ENCODE peak calls at places on chromosomes 11 and 22, in four cellular contexts. U is MM.1S; A is psoas muscle; N is naive thymus-derived CD4-positive, alpha-beta T cell. J is an unnamed sample. For H3K9me3, the result is how much of the 10 kb centered on the place peaks cover.

GRCh38 chr11:47599821-47600377 is 5.7 kb upstream of the C1QTNF4 start:
- DNase-seq in U (no peak), A (no peak), N (no peak), J (no peak)

GRCh38 chr11:66289548-66290331 is 797 bp upstream of the YIF1A start:
- DNase-seq in U (peak), A (no peak), N (no peak), J (peak)

GRCh38 chr11:45323598-45324249 is 37.6 kb upstream of the SYT13 start:
- DNase-seq in U (no peak), A (no peak), N (no peak), J (no peak)

GRCh38 chr11:76742912-76743311 is 40.2 kb upstream of the TSKU start:
- DNase-seq in U (no peak), A (no peak), N (no peak), J (no peak)

GRCh38 chr11:86041975-86042378 is 26.9 kb downstream of the PICALM start:
- DNase-seq in U (peak), A (no peak), N (peak), J (no peak)

GRCh38 chr11:35073691-35074382 is 65.1 kb upstream of the CD44 start:
- DNase-seq in U (no peak), A (no peak), N (no peak), J (no peak)

GRCh38 chr11:124864176-124864891 is 898 bp upstream of the ROBO3 start:
- DNase-seq in U (no peak), A (no peak), N (no peak), J (no peak)

GRCh38 chr11:8671242-8671641 is 11.2 kb downstream of the TRIM66 start:
- DNase-seq in U (no peak), A (peak), N (no peak), J (no peak)

GRCh38 chr11:11607772-11608171 is 14.0 kb downstream of the GALNT18 start:
- DNase-seq in U (no peak), A (no peak), N (no peak), J (no peak)

GRCh38 chr11:7964873-7965272 is 374 bp downstream of the NLRP10 start:
- DNase-seq in U (no peak), A (no peak), N (no peak), J (no peak)

GRCh38 chr11:70623906-70624597 is 225.7 kb downstream of the CTTN start:
- DNase-seq in U (no peak), A (peak), N (no peak), J (no peak)

GRCh38 chr11:26987726-26988125 is 6.2 kb upstream of the FIBIN start:
- DNase-seq in U (no peak), A (no peak), N (no peak), J (no peak)

GRCh38 chr11:110134120-110134519 is 40.9 kb downstream of the ZC3H12C start:
- DNase-seq in U (no peak), A (no peak), N (no peak), J (no peak)

GRCh38 chr22:41305646-41306045 is 4.3 kb downstream of the ZC3H7B start:
- DNase-seq in U (no peak), A (peak), N (no peak), J (no peak)

GRCh38 chr11:63908631-63909491 is 8.1 kb downstream of the RCOR2 start:
- DNase-seq in U (no peak), A (peak), N (no peak), J (no peak)

GRCh38 chr11:71222318-71223080 is 29.9 kb downstream of the SHANK2 start:
- DNase-seq in U (no peak), A (peak), N (no peak), J (no peak)

GRCh38 chr11:36053314-36053713 is 109.5 kb downstream of the LDLRAD3 start:
- DNase-seq in U (no peak), A (no peak), N (no peak), J (no peak)

GRCh38 chr11:13010737-13011342 is 1.7 kb downstream of the RASSF10 start:
- DNase-seq in U (no peak), A (no peak), N (no peak), J (no peak)

GRCh38 chr11:19253149-19253540 is 12.4 kb upstream of the E2F8 start:
- DNase-seq in U (no peak), A (no peak), N (no peak), J (no peak)

GRCh38 chr22:29032584-29032983 is 29.0 kb downstream of the C22orf31 start:
- DNase-seq in U (no peak), A (no peak), N (no peak), J (no peak)

GRCh38 chr11:101862410-101863233 is 52.2 kb upstream of the CEP126 start:
- DNase-seq in U (no peak), A (no peak), N (no peak), J (no peak)

GRCh38 chr11:105466582-105467228 is 143.2 kb upstream of the GRIA4 start:
- DNase-seq in U (no peak), A (no peak), N (no peak), J (no peak)

GRCh38 chr11:62804310-62805043 is 763 bp downstream of the NXF1 start:
- DNase-seq in U (peak), A (no peak), N (no peak), J (no peak)

GRCh38 chr11:22193348-22194051 is 615 bp downstream of the ANO5 start:
- DNase-seq in U (peak), A (peak), N (no peak), J (no peak)

GRCh38 chr11:8793114-8793777 is 110.7 kb downstream of the RPL27A start:
- DNase-seq in U (no peak), A (no peak), N (no peak), J (no peak)

GRCh38 chr11:93291146-93291545 is 39.4 kb upstream of the DEUP1 start:
- DNase-seq in U (no peak), A (no peak), N (no peak), J (no peak)

GRCh38 chr11:74371269-74372039 is 26.8 kb downstream of the PGM2L1 start:
- DNase-seq in U (no peak), A (no peak), N (no peak), J (no peak)

DNA sequence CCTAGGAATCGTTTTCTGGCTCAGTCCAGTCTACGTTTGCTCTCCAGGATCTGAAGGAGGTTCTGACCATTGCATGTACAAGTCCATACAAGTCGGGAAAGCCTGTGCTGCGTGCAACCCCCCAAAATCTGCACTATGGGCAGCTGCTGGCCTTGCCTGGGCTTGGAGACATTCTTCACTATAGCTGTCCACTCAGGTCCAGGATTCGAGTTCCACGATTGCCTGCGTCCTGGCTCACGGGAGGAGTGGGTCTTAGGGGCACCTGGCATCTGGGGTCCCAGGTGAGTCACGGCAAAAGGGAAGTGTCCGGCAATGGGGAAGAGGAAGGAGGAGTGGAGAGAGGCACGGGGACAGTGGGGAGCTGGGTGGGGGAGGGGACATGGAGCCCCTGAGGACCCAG is 563.0 kb downstream of the BRD1 start:
- DNase-seq in U (no peak), A (no peak), N (no peak), J (no peak)
- H3K9me3 ChIP-seq in U (under half), A (under half), N (under half), J (under half)

DNA sequence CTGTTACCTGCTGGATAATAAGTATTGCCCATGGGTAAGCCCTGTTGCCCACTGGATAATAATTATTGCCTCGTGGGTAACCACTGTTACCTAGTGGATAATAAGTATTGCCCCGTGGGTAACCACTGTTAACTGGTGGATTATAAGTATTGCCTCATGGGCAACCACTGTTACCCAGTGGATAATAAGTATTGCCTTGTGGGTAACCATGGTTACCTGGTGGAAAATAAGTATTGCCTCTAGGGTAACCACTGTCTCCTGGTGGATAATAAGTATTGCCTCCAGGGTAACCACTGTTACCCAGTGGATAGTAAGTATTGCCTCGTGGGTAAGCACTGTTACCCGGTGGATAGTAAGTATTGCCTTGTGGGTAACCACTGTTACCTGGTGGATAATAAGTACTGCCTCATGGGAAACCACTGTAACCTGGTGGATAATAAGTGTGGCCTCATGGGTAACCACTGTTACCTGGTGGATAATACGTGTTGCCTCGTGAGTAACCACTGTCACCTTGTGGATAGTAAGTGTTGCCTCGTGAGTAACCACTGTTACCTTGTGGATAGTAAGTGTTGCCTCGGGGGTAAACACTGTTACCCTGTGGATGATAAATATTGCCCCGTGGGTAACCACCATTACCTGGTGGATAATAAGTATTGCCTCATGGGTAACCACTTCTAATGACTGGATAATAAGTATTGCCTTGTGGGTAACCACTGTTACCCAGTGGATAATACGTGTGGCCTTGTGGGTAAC is 29.0 kb upstream of the NXPE4 start:
- DNase-seq in U (no peak), A (no peak), N (no peak), J (no peak)
- H3K9me3 ChIP-seq in U (under half), A (under half), N (under half), J (under half)

DNA sequence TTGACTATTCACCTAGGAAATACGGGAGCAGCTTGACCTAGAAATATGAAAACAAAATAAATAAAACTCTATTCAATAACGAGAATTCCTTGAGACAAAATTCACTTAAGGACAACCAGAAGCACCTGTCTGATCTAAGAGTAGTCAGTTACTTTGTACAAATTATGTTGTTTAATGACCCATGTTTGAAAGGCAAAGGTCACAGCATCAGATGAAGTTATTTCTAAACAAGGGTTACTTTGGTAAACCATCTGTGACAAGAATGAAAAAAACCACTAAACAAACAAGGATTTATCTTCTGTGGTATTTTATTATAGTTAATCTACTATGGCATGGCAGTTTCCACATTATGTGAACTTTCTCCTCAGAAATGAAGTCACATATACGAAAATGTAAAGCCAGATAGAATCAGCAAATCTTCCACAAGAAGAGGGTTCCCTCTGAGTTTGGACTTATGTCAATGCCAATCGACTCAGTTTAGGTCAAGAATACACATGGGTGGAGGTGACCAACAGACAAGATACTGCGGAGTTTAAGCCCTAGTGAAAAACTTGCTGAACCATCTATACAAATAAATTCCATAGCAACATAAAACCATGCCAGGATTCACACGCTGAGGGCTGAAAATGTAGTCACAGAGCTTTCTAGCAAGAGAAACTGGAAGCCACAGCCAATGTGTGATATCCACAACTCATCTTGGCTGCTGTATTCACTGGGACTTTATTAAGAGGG is 53.4 kb downstream of the NCAPD3 start:
- DNase-seq in U (no peak), A (no peak), N (no peak), J (no peak)
- H3K9me3 ChIP-seq in U (under half), A (under half), N (under half), J (under half)

DNA sequence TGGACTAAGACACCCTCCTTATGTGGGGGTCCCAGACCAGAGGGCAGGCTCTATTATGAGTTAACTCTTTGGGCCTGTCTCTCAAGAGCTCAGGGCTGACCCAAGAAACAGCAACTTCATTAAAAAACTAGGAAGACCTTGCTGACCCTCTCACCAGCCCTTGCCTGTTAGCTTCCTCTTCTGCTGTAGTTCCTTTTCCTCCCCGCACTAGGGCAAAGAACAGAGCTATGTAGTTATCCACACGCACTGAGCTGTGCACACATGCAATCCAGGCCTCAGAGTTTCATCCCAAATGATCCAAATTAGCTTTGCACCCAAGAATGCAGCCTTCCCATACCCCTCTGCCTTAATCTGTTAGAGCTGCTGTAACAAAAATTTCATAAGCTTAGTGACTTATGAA is 539.6 kb upstream of the CADM1 start:
- DNase-seq in U (no peak), A (no peak), N (no peak), J (no peak)
- H3K9me3 ChIP-seq in U (under half), A (under half), N (under half), J (under half)

GRCh38 chr11:134476435-134477021 is 64.5 kb upstream of the B3GAT1 start:
- DNase-seq in U (no peak), A (no peak), N (no peak), J (no peak)
- H3K9me3 ChIP-seq in U (under half), A (under half), N (under half), J (under half)

GRCh38 chr11:134861490-134862107 is 449.6 kb upstream of the B3GAT1 start:
- DNase-seq in U (no peak), A (no peak), N (no peak), J (no peak)
- H3K9me3 ChIP-seq in U (under half), A (under half), N (under half), J (under half)

GRCh38 chr22:36097880-36098279 is 62.7 kb downstream of the APOL3 start:
- DNase-seq in U (no peak), A (no peak), N (no peak), J (no peak)
- H3K9me3 ChIP-seq in U (under half), A (under half), N (under half), J (under half)

J was measured in T-helper 17 cell.